ENCODE peak calls at places on chromosome 19, in five cellular contexts. U is left lung, G is ovary, L is brain microvascular endothelial cell, P is GM12878. Y is an unnamed sample.

GRCh38 chr19:10104665-10105221 is 1.4 kb upstream of the PPAN start:
- DNase-seq in U (no peak), G (no peak), L (no peak), P (peak), Y (peak)

GRCh38 chr19:39351537-39352037 is 9.4 kb downstream of the SAMD4B start:
- DNase-seq in U (no peak), G (no peak), L (no peak), P (peak), Y (no peak)

GRCh38 chr19:13692096-13692495 is 72.2 kb upstream of the MRI1 start:
- DNase-seq in U (no peak), G (no peak), L (no peak), P (no peak), Y (no peak)

GRCh38 chr19:41031926-41032325 is 40.8 kb downstream of the CYP2B6 start:
- DNase-seq in U (no peak), G (no peak), L (no peak), P (no peak), Y (no peak)

GRCh38 chr19:33303791-33304759 is 1.7 kb upstream of the CEBPA start:
- DNase-seq in U (no peak), G (peak), L (no peak), P (no peak), Y (no peak)

GRCh38 chr19:14871619-14872230 is 14.2 kb downstream of the OR7A17 start:
- DNase-seq in U (no peak), G (no peak), L (no peak), P (peak), Y (no peak)

GRCh38 chr19:15196683-15197005 is 4.2 kb downstream of the NOTCH3 start:
- DNase-seq in U (no peak), G (no peak), L (no peak), P (no peak), Y (no peak)

GRCh38 chr19:38210458-38210987 is 13.5 kb downstream of the DPF1 start:
- DNase-seq in U (peak), G (peak), L (no peak), P (no peak), Y (no peak)

GRCh38 chr19:33785795-33786194 is 10.9 kb upstream of the KCTD15 start:
- DNase-seq in U (no peak), G (no peak), L (no peak), P (no peak), Y (no peak)

GRCh38 chr19:52492991-52493470 is 34.4 kb upstream of the ZNF808 start:
- DNase-seq in U (no peak), G (no peak), L (no peak), P (no peak), Y (no peak)

GRCh38 chr19:13063461-13064091 is 39.1 kb downstream of the LYL1 start:
- DNase-seq in U (no peak), G (no peak), L (no peak), P (no peak), Y (no peak)

GRCh38 chr19:41219924-41220567 is 1.0 kb downstream of the AXL start:
- DNase-seq in U (no peak), G (peak), L (peak), P (no peak), Y (no peak)

GRCh38 chr19:49056101-49056901 is 1.2 kb downstream of the CGB7 start:
- DNase-seq in U (peak), G (peak), L (peak), P (no peak), Y (no peak)

GRCh38 chr19:47058621-47059020 is 10.2 kb upstream of the TMEM160 start:
- DNase-seq in U (no peak), G (no peak), L (no peak), P (no peak), Y (no peak)

GRCh38 chr19:34291235-34291634 is 36.9 kb downstream of the GARRE1 start:
- DNase-seq in U (no peak), G (no peak), L (no peak), P (no peak), Y (no peak)

GRCh38 chr19:46915386-46915785 is 54.6 kb downstream of the ARHGAP35 start:
- DNase-seq in U (no peak), G (no peak), L (no peak), P (no peak), Y (no peak)

GRCh38 chr19:6687117-6687516 is 17.2 kb upstream of the TNFSF14 start:
- DNase-seq in U (no peak), G (no peak), L (no peak), P (no peak), Y (no peak)

GRCh38 chr19:57210381-57210780 is 19.1 kb downstream of the ZNF264 start:
- DNase-seq in U (no peak), G (no peak), L (no peak), P (no peak), Y (no peak)

GRCh38 chr19:13169769-13170168 is 19.6 kb downstream of the IER2 start:
- DNase-seq in U (no peak), G (no peak), L (peak), P (no peak), Y (no peak)

GRCh38 chr19:1675633-1676350 is 23.4 kb upstream of the TCF3 start:
- DNase-seq in U (no peak), G (no peak), L (no peak), P (no peak), Y (no peak)

GRCh38 chr19:5138606-5139594 is 170.0 kb downstream of the KDM4B start:
- DNase-seq in U (peak), G (no peak), L (peak), P (peak), Y (peak)

GRCh38 chr19:5299137-5299536 is 41.5 kb downstream of the PTPRS start:
- DNase-seq in U (no peak), G (no peak), L (no peak), P (no peak), Y (no peak)

GRCh38 chr19:13172335-13173128 is 22.3 kb downstream of the IER2 start:
- DNase-seq in U (peak), G (no peak), L (peak), P (no peak), Y (peak)

GRCh38 chr19:13033244-13033643 is 38.0 kb downstream of the NFIX start:
- DNase-seq in U (no peak), G (no peak), L (no peak), P (no peak), Y (no peak)

GRCh38 chr19:58317481-58318072 is 9.2 kb upstream of the ZSCAN22 start:
- DNase-seq in U (no peak), G (no peak), L (peak), P (no peak), Y (no peak)

GRCh38 chr19:12833418-12833746 is 997 bp downstream of the RTBDN start:
- DNase-seq in U (no peak), G (no peak), L (no peak), P (no peak), Y (no peak)

GRCh38 chr19:7138402-7138801 is 68.9 kb downstream of the ZNF557 start:
- DNase-seq in U (no peak), G (no peak), L (no peak), P (no peak), Y (no peak)

GRCh38 chr19:34365463-34366401 is 736 bp downstream of the GPI start:
- DNase-seq in U (peak), G (peak), L (no peak), P (no peak), Y (no peak)

GRCh38 chr19:23403581-23404324 is 8.5 kb upstream of the ZNF91 start:
- DNase-seq in U (no peak), G (no peak), L (no peak), P (no peak), Y (no peak)
- H3K27ac ChIP-seq in U (no peak), G (no peak), L (no peak), P (no peak), Y (no peak)

DNA sequence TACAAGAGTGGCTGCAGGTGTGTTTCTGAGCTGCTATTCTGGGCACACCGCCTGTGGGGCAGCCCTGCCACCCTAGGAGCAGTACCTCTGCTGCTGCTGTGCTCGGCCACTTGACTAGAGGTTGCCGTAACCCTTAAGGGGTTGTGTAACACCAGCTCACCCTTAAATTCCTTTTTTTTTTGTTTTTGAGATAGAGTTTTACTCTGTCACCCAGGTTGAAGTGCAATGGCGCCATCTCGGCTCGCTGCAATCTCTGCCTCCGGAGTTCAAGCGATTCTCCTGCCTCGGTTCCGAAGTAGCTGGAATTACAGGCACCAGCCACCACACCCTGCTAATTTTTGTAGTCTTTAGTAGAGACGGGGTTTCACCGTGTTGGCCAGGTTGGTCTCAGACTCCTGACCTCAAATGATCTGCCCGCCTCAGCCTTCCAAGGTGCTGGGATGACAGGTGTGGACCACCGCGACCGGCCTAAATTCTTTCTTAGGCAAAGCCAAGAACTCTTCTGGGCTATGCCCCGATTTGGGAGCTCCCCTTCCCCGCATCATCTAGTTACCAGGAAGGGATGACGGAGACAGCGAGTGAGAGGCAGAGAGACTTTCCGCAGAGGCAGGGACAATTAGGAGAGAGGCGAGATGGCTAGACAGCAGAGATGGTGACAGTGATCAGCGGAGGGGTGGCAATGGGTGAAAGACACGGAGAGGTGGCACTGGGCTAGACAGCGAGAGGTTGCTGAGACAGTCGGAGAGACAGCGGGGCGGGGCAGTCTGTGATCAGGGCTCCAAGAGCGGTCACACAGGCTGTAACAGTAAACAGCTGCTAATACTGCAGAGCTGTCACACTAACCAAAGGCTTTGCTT is 4.4 kb upstream of the LILRA5 start:
- DNase-seq in U (no peak), G (no peak), L (no peak), P (no peak), Y (no peak)
- TF ChIP-seq CTCF in U (no peak), G (no peak), L (no peak), P (no peak), Y (no peak)

GRCh38 chr19:45045671-45046353 is 7.0 kb downstream of the CLASRP start:
- DNase-seq in U (no peak), G (no peak), L (no peak), P (no peak), Y (no peak)
- H3K27ac ChIP-seq in U (no peak), G (no peak), L (no peak), P (no peak), Y (no peak)

GRCh38 chr19:3298853-3299449 is 67.4 kb upstream of the NFIC start:
- DNase-seq in U (no peak), G (no peak), L (no peak), P (no peak), Y (no peak)

GRCh38 chr19:3304871-3305423 is 61.4 kb upstream of the NFIC start:
- DNase-seq in U (peak), G (peak), L (peak), P (peak), Y (peak)

GRCh38 chr19:3302755-3303154 is 63.6 kb upstream of the NFIC start:
- DNase-seq in U (no peak), G (no peak), L (no peak), P (no peak), Y (no peak)
- TF ChIP-seq CTCF in U (no peak), G (no peak), L (peak), P (no peak), Y (no peak)

GRCh38 chr19:16285769-16286564 is 38.7 kb upstream of the KLF2 start:
- DNase-seq in U (no peak), G (peak), L (no peak), P (no peak), Y (no peak)
- H3K27ac ChIP-seq in U (peak), G (peak), L (no peak), P (no peak), Y (no peak)

DNA sequence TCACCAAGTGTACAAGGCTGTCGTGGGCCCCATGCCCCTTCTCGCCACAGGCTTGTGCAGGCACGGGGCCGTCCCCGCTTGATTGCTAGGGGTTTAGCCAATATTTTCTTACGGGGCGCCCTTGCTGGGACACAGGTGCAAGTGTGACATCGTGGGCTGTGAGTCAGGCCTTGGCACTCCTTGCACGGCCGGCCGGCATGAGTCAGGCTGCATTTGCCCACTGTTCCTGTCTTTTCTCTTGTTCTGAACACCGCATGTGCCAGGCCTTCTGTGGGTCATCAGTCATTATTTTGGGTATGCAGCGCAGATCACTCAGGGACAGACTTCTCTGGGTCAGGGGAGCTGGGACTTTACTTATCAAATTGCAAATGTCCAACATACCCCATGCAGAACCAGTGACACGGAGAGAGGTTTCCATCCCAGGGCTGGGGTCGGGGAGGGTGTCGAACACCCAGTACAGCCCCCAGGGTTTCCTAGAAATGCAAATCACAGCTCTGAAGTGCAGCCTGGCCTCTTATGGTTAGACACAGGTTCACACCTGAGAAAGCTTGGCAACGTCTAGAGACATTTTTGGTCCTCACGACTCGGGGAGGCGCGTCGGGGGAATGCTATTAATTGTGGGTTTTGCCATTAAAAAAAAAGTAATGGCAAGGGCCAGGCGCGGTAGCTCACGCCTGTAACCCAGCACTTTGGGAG is 22.5 kb upstream of the KLF2 start:
- DNase-seq in U (no peak), G (no peak), L (no peak), P (no peak), Y (no peak)
- TF ChIP-seq CTCF in U (no peak), G (no peak), L (no peak), P (no peak), Y (no peak)

GRCh38 chr19:35935911-35936737 is at the start of gene LRFN3:
- DNase-seq in U (peak), G (peak), L (peak), P (no peak), Y (peak)

GRCh38 chr19:35938282-35939224 is 2.4 kb downstream of the LRFN3 start:
- DNase-seq in U (no peak), G (no peak), L (no peak), P (no peak), Y (no peak)

GRCh38 chr19:35937345-35938281 is 1.4 kb downstream of the LRFN3 start:
- DNase-seq in U (no peak), G (no peak), L (no peak), P (no peak), Y (no peak)

GRCh38 chr19:35939307-35940077 is 3.3 kb downstream of the LRFN3 start:
- DNase-seq in U (no peak), G (no peak), L (no peak), P (no peak), Y (no peak)

DNA sequence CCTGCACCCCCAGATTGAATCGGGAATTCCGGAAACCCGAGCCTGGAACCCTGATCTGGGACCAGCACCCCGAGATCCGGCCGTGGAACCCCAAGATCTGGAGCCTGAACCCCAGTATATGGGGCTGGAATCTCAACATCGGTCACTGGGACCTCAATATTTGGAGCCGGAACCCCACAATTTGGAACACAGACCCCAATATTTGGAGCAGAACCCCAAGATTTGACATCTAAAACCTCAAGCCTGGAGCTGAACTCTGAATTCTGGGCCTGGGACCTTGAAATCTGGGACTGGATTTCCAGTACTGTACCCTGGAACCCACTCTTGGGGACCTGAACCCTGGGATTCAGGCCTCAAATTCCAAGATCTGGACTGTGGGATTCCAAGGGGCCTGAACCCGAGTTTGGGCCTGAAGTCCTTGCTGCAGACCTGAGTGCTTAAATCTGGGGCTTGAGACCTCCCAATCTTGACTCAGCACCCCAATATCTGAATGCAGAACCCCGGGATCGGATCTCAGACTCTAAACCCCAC is 629 bp downstream of the LRFN3 start:
- DNase-seq in U (no peak), G (no peak), L (no peak), P (no peak), Y (no peak)
- H3K27ac ChIP-seq in U (peak), G (peak), L (no peak), P (no peak), Y (peak)

DNA sequence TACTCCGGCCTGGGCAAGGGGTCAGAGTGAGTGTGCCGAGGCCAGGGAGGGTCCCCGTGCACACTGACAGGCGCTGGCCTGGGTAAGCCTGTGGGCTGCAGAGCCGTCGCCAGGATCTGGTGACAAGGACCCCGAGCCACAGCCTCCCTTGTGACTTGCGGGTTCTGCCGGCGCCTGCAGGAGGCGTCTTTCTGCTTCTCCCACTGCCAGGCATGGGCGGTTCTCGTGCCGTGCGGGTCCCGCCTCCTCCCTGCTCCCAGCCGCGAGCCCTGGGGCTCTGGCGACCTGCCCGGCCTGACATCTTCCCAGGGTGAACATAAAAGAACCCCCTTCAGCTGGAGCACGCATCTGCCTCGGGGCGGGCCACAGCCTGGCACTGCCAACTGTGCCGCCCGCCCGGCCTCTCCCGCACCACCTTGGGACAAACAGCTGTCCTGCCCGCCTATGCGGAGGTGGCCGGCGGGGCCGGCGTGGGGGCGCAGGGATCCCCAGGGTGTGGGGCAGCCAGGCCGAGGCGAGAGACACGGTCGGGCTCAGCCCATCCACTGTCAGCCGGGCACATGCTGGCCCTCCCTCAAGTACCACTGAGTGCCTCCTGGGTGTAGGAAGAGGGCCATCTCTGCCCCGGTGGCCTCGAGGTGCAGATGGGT is 1.5 kb upstream of the HCN2 start:
- DNase-seq in U (peak), G (no peak), L (peak), P (no peak), Y (peak)
- TF ChIP-seq CTCF in U (peak), G (no peak), L (peak), P (peak), Y (no peak)

Y was measured in CD4-positive, alpha-beta T cell.